ENCODE peak calls at places on chromosomes 2 and 18, in ten cellular contexts. A, R, B, O, Q, J, D, P, G and U are unnamed samples.

GRCh38 chr2:226556050-226556449 is 243.6 kb downstream of the IRS1 start:
- DNase-seq in G (no peak), R (no peak), O (no peak), D (no peak), J (no peak), Q (no peak), B (no peak), A (no peak), P (no peak), U (no peak)

GRCh38 chr18:1304392-1304992 is 399.8 kb downstream of the ADCYAP1 start:
- DNase-seq in B (no peak), G (no peak), A (no peak), Q (no peak), R (no peak), P (no peak), J (no peak), O (no peak), D (no peak), U (no peak)

GRCh38 chr2:134785659-134786058 is 52.8 kb upstream of the ACMSD start:
- DNase-seq in A (no peak), D (no peak), O (no peak), J (no peak), B (no peak), P (no peak), R (no peak), Q (no peak), G (no peak), U (no peak)

GRCh38 chr2:102291221-102292075 is 19.9 kb upstream of the IL1RL1 start:
- DNase-seq in B (peak; percentile 47), D (no peak), G (no peak), R (no peak), O (no peak), P (no peak), A (no peak), Q (no peak), J (no peak), U (no peak)

GRCh38 chr2:8677646-8678592 is 3.9 kb upstream of the ID2 start:
- DNase-seq in G (no peak), Q (peak; percentile 83), J (peak; percentile 80), D (peak; percentile 75), P (no peak), B (peak; percentile 65), R (peak; percentile 8), A (peak; percentile 83), O (peak; percentile 74), U (peak; percentile 84)

GRCh38 chr2:204849887-204850286 is 304.6 kb downstream of the PARD3B start:
- DNase-seq in G (no peak), J (no peak), B (no peak), Q (no peak), O (no peak), P (no peak), D (no peak), R (peak; percentile 4), A (no peak), U (no peak)

GRCh38 chr18:51624311-51624710 is 426.8 kb upstream of the MEX3C start:
- DNase-seq in D (no peak), O (no peak), P (no peak), J (no peak), G (no peak), R (no peak), A (no peak), B (no peak), Q (no peak), U (no peak)

GRCh38 chr2:172207916-172208315 is 105.2 kb upstream of the DLX2 start:
- DNase-seq in B (no peak), R (no peak), J (no peak), O (no peak), Q (no peak), D (no peak), G (no peak), P (no peak), A (no peak), U (no peak)

GRCh38 chr2:165161510-165161909 is 42.3 kb downstream of the SCN3A start:
- DNase-seq in B (no peak), Q (no peak), A (no peak), G (peak; percentile 9), R (no peak), P (no peak), D (no peak), J (no peak), O (no peak), U (no peak)

GRCh38 chr18:44181951-44182350 is 498.7 kb upstream of the SETBP1 start:
- DNase-seq in J (no peak), A (no peak), O (no peak), G (no peak), D (no peak), B (no peak), P (no peak), Q (no peak), R (peak; percentile 31), U (no peak)

GRCh38 chr2:169716938-169717690 is 16.5 kb upstream of the KLHL23 start:
- DNase-seq in O (no peak), G (no peak), A (no peak), J (no peak), B (peak; percentile 49), P (no peak), Q (no peak), R (peak; percentile 21), D (no peak), U (no peak)

GRCh38 chr18:54712758-54713157 is 115.5 kb upstream of the RAB27B start:
- DNase-seq in D (no peak), O (no peak), R (peak; percentile 22), Q (no peak), G (no peak), P (no peak), B (no peak), A (no peak), J (no peak), U (no peak)

GRCh38 chr18:2997846-2998599 is 14.9 kb downstream of the LPIN2 start:
- DNase-seq in O (no peak), D (no peak), G (no peak), A (no peak), P (no peak), B (no peak), R (no peak), J (no peak), Q (no peak), U (no peak)

GRCh38 chr18:55440988-55441387 is 147.0 kb downstream of the TCF4 start:
- DNase-seq in R (no peak), P (no peak), D (no peak), J (no peak), A (no peak), O (no peak), B (no peak), Q (no peak), G (no peak), U (no peak)

GRCh38 chr2:72788756-72789155 is 37.1 kb downstream of the EXOC6B start:
- DNase-seq in O (peak; percentile 67), Q (no peak), G (no peak), J (no peak), D (no peak), P (no peak), B (no peak), A (no peak), R (peak; percentile 68), U (no peak)

GRCh38 chr2:33018271-33018670 is 71.5 kb downstream of the LTBP1 start:
- DNase-seq in G (peak; percentile 67), O (no peak), Q (no peak), B (no peak), P (no peak), D (no peak), J (no peak), A (no peak), R (no peak), U (no peak)

DNA sequence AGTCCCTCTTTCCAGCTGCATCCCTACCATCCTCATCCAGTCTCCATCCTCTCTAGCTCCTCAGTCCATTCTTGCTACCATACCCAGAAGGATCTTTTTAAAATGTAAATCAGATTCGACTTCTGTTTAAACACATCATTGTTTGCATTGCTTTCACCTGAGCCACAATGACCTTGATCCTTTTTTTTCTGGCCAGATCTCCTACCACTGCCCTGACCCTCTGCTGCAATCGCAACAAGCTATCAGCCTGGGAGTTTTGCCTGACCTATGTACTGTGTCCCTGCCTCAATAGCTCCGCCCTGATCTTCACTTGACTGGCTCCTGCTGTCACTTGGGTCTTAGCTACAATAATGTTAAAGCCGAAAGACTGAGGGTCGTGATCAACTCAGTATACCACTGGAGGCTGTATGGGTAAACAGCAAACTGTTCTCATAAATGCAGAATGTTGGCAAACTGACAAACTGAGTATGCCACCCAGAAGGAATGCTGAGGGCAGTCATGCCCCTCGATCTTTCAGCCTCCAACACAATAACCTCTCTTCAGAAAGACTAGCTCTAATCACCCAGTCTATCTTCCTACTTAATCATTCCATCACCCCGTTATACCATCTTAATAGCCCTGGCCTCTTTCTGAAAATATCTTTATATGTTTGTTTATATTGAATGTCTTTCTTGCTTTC is 2.6 kb upstream of the RBM43 start:
- DNase-seq in R (no peak), Q (no peak), J (no peak), B (no peak), A (no peak), P (no peak), O (no peak), G (no peak), D (no peak), U (no peak)
- H3K4me3 ChIP-seq in R (no peak overlapping the region), Q (no peak overlapping the region), J (no peak overlapping the region), B (no peak overlapping the region), A (no peak overlapping the region), P (no peak overlapping the region), O (no peak overlapping the region), G (no peak overlapping the region), D (no peak overlapping the region), U (no peak overlapping the region)

DNA sequence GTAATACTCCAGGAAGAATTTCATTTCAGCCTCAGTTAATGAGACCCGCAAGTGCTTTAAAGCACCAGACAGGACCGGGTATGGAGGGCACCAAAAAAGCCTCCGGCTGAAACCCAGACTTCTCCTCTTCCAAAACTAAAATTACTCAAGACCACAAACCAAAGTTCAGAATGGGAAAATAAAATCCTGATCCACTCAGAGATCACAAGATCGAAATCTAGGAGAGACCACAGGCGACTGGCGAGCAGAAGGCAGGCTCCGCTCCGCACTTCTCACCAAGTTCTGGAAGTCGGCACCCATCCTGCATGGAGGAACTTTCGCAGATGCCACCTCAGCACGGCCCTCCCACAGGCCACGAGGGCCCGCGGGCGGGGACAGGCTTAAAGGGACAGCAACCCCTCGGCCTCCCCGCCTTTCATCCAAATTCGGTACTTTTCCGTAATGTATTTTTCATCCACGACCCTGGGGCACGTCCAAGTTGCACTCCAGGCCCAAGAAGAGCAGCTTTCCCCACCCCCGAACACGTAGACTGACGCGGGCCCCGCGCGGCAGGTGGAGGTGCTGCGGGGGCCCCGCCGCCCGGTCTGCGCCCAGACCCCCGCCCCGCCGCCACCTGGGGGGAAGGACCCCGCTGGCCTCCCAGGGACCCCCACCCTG is 43.7 kb downstream of the HDLBP start:
- DNase-seq in J (peak; percentile 94), Q (peak; percentile 25), P (peak; percentile 66), A (peak; percentile 94), B (peak; percentile 91), R (peak; percentile 75), D (peak; percentile 93), G (no peak), O (peak; percentile 92), U (peak; percentile 94)
- H3K4me3 ChIP-seq in J (peak overlapping the region; percentile 98), Q (peak overlapping the region; percentile 87), P (peak overlapping the region; percentile 97), A (peak overlapping the region; percentile 85), B (peak overlapping the region; percentile 61), R (peak overlapping the region; percentile 74), D (peak overlapping the region; percentile 68), G (peak overlapping the region; percentile 66), O (peak overlapping the region; percentile 98), U (peak overlapping the region; percentile 81)

GRCh38 chr2:27095745-27096651 is 9.4 kb downstream of the KHK start:
- DNase-seq in A (peak; percentile 77), B (peak; percentile 77), R (peak; percentile 15), O (peak; percentile 69), D (no peak), Q (peak; percentile 80), J (peak; percentile 83), P (no peak), G (no peak), U (peak; percentile 86)
- H3K4me3 ChIP-seq in A (peak overlapping the region; percentile 42), B (no peak overlapping the region), R (no peak overlapping the region), O (peak overlapping the region; percentile 43), D (peak overlapping the region; percentile 43), Q (peak overlapping the region; percentile 28), J (no peak overlapping the region), P (peak overlapping the region; percentile 69), G (no peak overlapping the region), U (peak overlapping the region; percentile 20)

GRCh38 chr2:64141711-64142405 is 2.4 kb downstream of the PELI1 start:
- DNase-seq in A (no peak), O (no peak), B (no peak), Q (peak; percentile 7), P (no peak), R (peak; percentile 35), D (no peak), G (no peak), J (no peak), U (no peak)
- H3K4me3 ChIP-seq in A (peak overlapping the region; percentile 83), O (peak overlapping the region; percentile 82), B (no peak overlapping the region), Q (peak overlapping the region; percentile 93), P (peak overlapping the region; percentile 88), R (peak overlapping the region; percentile 96), D (peak overlapping the region; percentile 86), G (peak overlapping the region; percentile 71), J (no peak overlapping the region), U (peak overlapping the region; percentile 71)